ENCODE peak calls at places on chromosomes 7 and 10, in four cellular contexts. I, W, H and N are unnamed samples.

GRCh38 chr7:72336382-72336886 is 75.7 kb downstream of the CALN1 start:
- DNase-seq in I (no peak), W (no peak), H (peak), N (no peak)

GRCh38 chr7:114910787-114911186 is 11.1 kb upstream of the MDFIC start:
- DNase-seq in I (no peak), W (no peak), H (no peak), N (no peak)

GRCh38 chr10:31353574-31353973 is 34.6 kb downstream of the ZEB1 start:
- DNase-seq in I (no peak), W (peak), H (no peak), N (no peak)

GRCh38 chr7:47827321-47827720 is 120.9 kb downstream of the PKD1L1 start:
- DNase-seq in I (no peak), W (no peak), H (no peak), N (no peak)

GRCh38 chr10:95906675-95907453 is 911 bp upstream of the CC2D2B start:
- DNase-seq in I (peak), W (peak), H (peak), N (peak)

GRCh38 chr7:87152897-87153641 is 816 bp downstream of the DMTF1 start:
- DNase-seq in I (peak), W (peak), H (peak), N (no peak)

GRCh38 chr7:54995631-54996340 is 23.0 kb upstream of the EGFR start:
- DNase-seq in I (no peak), W (peak), H (no peak), N (no peak)

GRCh38 chr10:92657024-92657423 is 32.7 kb upstream of the HHEX start:
- DNase-seq in I (no peak), W (no peak), H (no peak), N (no peak)

GRCh38 chr7:34748244-34749039 is 90.4 kb downstream of the NPSR1 start:
- DNase-seq in I (no peak), W (peak), H (no peak), N (no peak)

GRCh38 chr7:123979876-123980275 is 53.0 kb downstream of the TMEM229A start:
- DNase-seq in I (no peak), W (peak), H (no peak), N (no peak)

GRCh38 chr7:118298771-118299170 is 74.3 kb downstream of the ANKRD7 start:
- DNase-seq in I (no peak), W (no peak), H (no peak), N (no peak)

GRCh38 chr7:105013818-105014724 is at the start of gene KMT2E:
- DNase-seq in I (peak), W (peak), H (peak), N (peak)

GRCh38 chr7:105015631-105015965 is 1.6 kb downstream of the KMT2E start:
- DNase-seq in I (no peak), W (peak), H (peak), N (no peak)

GRCh38 chr7:105016083-105017075 is 2.4 kb downstream of the KMT2E start:
- DNase-seq in I (no peak), W (peak), H (no peak), N (no peak)

GRCh38 chr7:105013283-105013817 is 655 bp upstream of the KMT2E start:
- DNase-seq in I (peak), W (peak), H (peak), N (peak)

GRCh38 chr7:105014725-105015630 is 973 bp downstream of the KMT2E start:
- DNase-seq in I (peak), W (peak), H (peak), N (no peak)
- TF ChIP-seq CTCF in I (no peak), W (no peak), H (no peak), N (no peak)

DNA sequence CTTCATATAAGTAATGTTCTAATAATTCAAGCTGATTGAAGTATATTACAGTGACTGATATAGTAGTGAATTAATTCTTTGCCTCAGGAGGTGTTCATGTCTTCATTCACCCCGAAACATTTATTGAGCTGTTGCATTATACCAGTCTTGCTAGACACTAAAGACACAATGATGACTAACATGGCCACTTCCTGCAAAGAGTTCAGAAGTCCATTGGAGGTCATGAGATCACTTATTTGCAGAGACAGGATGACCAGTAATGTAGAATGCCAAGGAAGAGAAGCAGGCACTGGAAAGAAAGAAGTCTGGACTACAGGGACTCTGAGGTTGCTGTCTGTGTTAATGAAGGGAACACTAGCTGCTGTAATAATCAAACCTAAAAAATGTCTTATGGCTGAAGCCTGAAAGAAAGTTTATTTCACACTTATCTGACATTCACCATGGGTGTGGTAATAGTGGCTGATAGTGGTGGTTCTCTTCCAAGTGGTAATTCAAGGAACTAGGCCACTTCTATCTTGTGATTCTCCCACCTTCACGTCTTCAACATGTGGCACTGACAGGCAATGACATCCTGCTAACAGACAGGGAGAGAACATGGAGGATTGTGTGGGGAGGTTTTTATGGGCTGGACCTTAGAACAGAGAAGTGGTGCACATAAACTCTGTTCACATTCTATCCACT is 89.3 kb upstream of the MKLN1 start:
- DNase-seq in I (no peak), W (peak), H (no peak), N (no peak)
- TF ChIP-seq CTCF in I (no peak), W (no peak), H (no peak), N (no peak)

GRCh38 chr7:105594034-105594433 is 12.7 kb upstream of the EFCAB10 start:
- DNase-seq in I (no peak), W (no peak), H (no peak), N (no peak)
- TF ChIP-seq CTCF in I (no peak), W (no peak), H (peak), N (no peak)

DNA sequence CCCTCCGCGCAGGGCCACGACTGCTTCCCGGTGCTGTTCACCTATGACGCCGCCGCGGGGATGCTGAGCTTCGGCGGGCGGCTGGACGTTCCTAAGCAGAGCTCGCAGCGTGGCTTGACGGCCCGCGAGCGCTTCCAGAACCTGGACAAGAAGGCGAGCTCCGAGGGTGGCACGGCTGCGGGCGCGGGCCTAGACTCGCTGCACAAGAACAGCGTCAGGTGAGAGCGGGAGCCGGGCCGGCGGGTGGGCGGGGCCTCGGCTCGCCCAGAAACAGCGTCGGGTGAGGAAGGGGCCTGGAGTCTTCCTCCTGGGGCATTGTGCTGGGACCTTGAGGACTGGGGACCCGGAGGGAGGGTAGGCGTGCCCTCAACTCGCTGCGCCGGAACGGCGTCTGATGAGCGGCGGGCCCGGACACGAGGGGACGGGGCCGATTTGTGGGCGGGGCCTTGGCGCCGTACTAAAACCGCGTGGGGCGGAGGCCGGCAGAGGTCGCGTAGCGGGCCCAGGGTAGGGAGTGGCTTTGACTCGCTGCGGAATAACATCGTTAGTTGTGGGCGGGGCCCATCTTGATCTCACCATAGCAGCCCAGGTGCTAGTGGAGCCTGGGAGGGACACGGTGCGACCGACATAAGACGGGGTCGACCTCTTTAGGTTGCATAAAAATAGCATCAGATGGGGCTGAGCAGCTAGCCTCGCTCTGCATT is 15.6 kb downstream of the PDAP1 start:
- DNase-seq in I (peak), W (peak), H (peak), N (no peak)
- TF ChIP-seq CTCF in I (no peak), W (no peak), H (no peak), N (no peak)

DNA sequence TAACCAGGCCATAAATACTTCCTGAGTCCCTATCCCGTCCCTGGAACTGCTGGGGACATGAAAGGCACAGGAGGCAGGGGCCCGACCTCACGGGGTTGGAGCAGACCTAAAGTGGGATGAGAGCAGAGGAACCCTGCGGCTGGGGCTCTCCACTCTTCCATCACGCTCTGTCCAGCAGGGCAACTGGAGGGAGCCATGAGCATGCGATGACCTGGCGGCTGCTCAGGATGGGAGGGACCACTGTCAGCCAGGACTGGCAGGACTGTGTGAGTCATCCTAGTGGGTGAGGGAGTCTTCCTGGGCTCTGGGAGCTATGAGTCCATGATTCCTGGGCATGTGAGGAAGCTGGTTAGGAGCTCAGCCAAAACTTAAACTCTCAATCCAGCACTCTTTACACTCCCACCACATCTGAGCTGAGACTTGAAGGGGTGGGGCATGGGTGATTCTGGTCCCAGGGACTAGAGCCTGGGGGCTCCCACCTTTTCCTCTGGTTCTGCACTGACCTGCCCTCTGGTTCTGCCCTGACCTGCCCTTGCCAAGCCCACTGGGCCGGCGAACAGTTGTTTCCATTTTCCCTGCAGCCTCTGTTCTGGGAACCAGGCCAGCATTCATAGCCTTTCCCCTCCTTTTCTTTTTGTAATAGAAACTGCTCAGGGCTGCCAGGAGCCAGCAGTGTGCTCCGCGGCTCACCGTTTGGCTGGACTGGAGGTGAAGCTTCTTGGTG is 47.1 kb downstream of the SYPL1 start:
- DNase-seq in I (no peak), W (peak), H (no peak), N (peak)
- TF ChIP-seq CTCF in I (no peak), W (no peak), H (no peak), N (no peak)

DNA sequence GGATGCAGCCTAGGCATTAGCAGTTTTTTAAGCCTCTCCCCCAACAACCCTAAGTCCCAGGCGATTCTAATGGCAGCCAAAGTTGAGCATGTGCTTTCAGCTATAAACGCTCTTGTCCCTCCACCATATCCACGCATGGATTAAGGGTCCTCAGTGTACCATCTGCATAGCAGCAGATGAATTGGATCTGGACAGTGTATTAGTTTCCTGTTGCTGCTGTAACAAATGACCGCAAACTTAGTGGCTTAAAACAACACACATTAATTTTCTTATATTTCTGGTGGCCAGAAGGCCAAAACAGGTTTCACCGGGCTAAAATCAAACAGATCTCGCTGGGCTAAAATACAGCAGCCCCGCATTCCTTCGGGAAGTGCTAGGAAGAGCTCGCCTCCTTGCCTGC is 13.1 kb downstream of the TSPAN33 start:
- DNase-seq in I (no peak), W (no peak), H (no peak), N (no peak)
- TF ChIP-seq CTCF in I (no peak), W (no peak), H (no peak), N (no peak)

GRCh38 chr7:105621617-105622016 is 40.3 kb upstream of the EFCAB10 start:
- DNase-seq in I (no peak), W (peak), H (no peak), N (no peak)
- TF ChIP-seq CTCF in I (no peak), W (no peak), H (no peak), N (no peak)